ENCODE peak calls at places on chromosomes 3 and 15, in six cellular contexts. U, T, R, Y, W and J are unnamed samples.

GRCh38 chr3:17908399-17909191 is 166.2 kb upstream of the TBC1D5 start:
- DNase-seq in U (no peak), T (no peak), R (no peak), Y (no peak), W (no peak), J (no peak)

GRCh38 chr3:81443948-81444347 is 317.5 kb downstream of the GBE1 start:
- DNase-seq in U (no peak), T (no peak), R (no peak), Y (peak), W (peak), J (no peak)

GRCh38 chr3:105830836-105831235 is 38.0 kb downstream of the CBLB start:
- DNase-seq in U (peak), T (no peak), R (no peak), Y (no peak), W (no peak), J (no peak)

GRCh38 chr15:97115764-97116075 is 785.2 kb downstream of the NR2F2 start:
- DNase-seq in U (no peak), T (no peak), R (no peak), Y (no peak), W (no peak), J (no peak)

GRCh38 chr15:89829161-89829560 is 14.5 kb upstream of the ANPEP start:
- DNase-seq in U (no peak), T (no peak), R (no peak), Y (no peak), W (no peak), J (no peak)

GRCh38 chr15:25060996-25061620 is 106.3 kb downstream of the SNRPN start:
- DNase-seq in U (no peak), T (no peak), R (no peak), Y (no peak), W (no peak), J (no peak)

GRCh38 chr3:194928831-194929594 is 243.3 kb downstream of the FAM43A start:
- DNase-seq in U (no peak), T (peak), R (no peak), Y (no peak), W (peak), J (no peak)

GRCh38 chr15:32651229-32651837 is 9.8 kb downstream of the SCG5 start:
- DNase-seq in U (peak), T (peak), R (peak), Y (peak), W (peak), J (peak)

GRCh38 chr15:36469567-36469966 is 109.9 kb upstream of the CDIN1 start:
- DNase-seq in U (no peak), T (no peak), R (no peak), Y (no peak), W (peak), J (no peak)

GRCh38 chr15:74789741-74790079 is 7.8 kb downstream of the CSK start:
- DNase-seq in U (no peak), T (no peak), R (no peak), Y (no peak), W (no peak), J (no peak)

GRCh38 chr3:159994182-159994581 is 5.5 kb downstream of the IL12A start:
- DNase-seq in U (no peak), T (no peak), R (no peak), Y (no peak), W (no peak), J (no peak)

GRCh38 chr3:71536376-71536965 is 47.1 kb downstream of the FOXP1 start:
- DNase-seq in U (no peak), T (no peak), R (no peak), Y (peak), W (peak), J (no peak)

GRCh38 chr3:190307164-190307545 is 15.1 kb downstream of the CLDN1 start:
- DNase-seq in U (no peak), T (no peak), R (peak), Y (no peak), W (no peak), J (no peak)

GRCh38 chr3:143832433-143832832 is 15.8 kb downstream of the SLC9A9 start:
- DNase-seq in U (no peak), T (no peak), R (no peak), Y (no peak), W (peak), J (no peak)

GRCh38 chr15:63985221-63986184 is 60.8 kb downstream of the DAPK2 start:
- DNase-seq in U (no peak), T (no peak), R (no peak), Y (no peak), W (peak), J (no peak)

GRCh38 chr15:32844118-32844711 is 126.4 kb downstream of the GREM1 start:
- DNase-seq in U (peak), T (no peak), R (peak), Y (peak), W (peak), J (no peak)

GRCh38 chr3:156674911-156675743 is 737 bp downstream of the TIPARP start:
- DNase-seq in U (peak), T (peak), R (peak), Y (no peak), W (peak), J (peak)

GRCh38 chr15:90234519-90234988 is 545 bp downstream of the GDPGP1 start:
- DNase-seq in U (no peak), T (no peak), R (peak), Y (peak), W (peak), J (no peak)

GRCh38 chr3:3119393-3119851 is 7.3 kb upstream of the TRNT1 start:
- DNase-seq in U (no peak), T (no peak), R (no peak), Y (no peak), W (peak), J (no peak)

GRCh38 chr3:155065537-155065936 is 14.6 kb upstream of the MME start:
- DNase-seq in U (no peak), T (no peak), R (peak), Y (peak), W (peak), J (no peak)

GRCh38 chr15:95829062-95829461 is 501.4 kb upstream of the NR2F2 start:
- DNase-seq in U (no peak), T (no peak), R (no peak), Y (no peak), W (no peak), J (no peak)

GRCh38 chr15:61033938-61034792 is 194.9 kb downstream of the RORA start:
- DNase-seq in U (no peak), T (no peak), R (no peak), Y (no peak), W (peak), J (no peak)

GRCh38 chr15:74235962-74236361 is at the start of gene CCDC33:
- DNase-seq in U (peak), T (no peak), R (no peak), Y (no peak), W (no peak), J (peak)

GRCh38 chr15:40087991-40088928 is 20.4 kb downstream of the BMF start:
- DNase-seq in U (no peak), T (no peak), R (peak), Y (no peak), W (peak), J (no peak)

GRCh38 chr3:172982731-172983364 is 158.2 kb downstream of the SPATA16 start:
- DNase-seq in U (no peak), T (no peak), R (no peak), Y (no peak), W (peak), J (no peak)

GRCh38 chr3:43742935-43743334 is 52.2 kb downstream of the ABHD5 start:
- DNase-seq in U (no peak), T (no peak), R (no peak), Y (no peak), W (peak), J (no peak)

GRCh38 chr15:97961067-97961954 is 808 bp downstream of the ARRDC4 start:
- DNase-seq in U (no peak), T (peak), R (peak), Y (peak), W (peak), J (peak)

GRCh38 chr15:71752604-71753289 is 57.6 kb upstream of the NR2E3 start:
- DNase-seq in U (peak), T (peak), R (peak), Y (peak), W (peak), J (peak)

GRCh38 chr3:103712320-103713008 is 1277.6 kb downstream of the ZPLD1 start:
- DNase-seq in U (no peak), T (no peak), R (no peak), Y (peak), W (no peak), J (no peak)

GRCh38 chr3:60444898-60445297 is 806.4 kb downstream of the FHIT start:
- DNase-seq in U (no peak), T (no peak), R (no peak), Y (no peak), W (no peak), J (no peak)

GRCh38 chr3:63481627-63482026 is 170.8 kb upstream of the SNTN start:
- DNase-seq in U (no peak), T (no peak), R (no peak), Y (no peak), W (no peak), J (no peak)

GRCh38 chr15:101250331-101250730 is 1.5 kb downstream of the CHSY1 start:
- DNase-seq in U (no peak), T (no peak), R (no peak), Y (peak), W (peak), J (no peak)

GRCh38 chr15:101250931-101251829 is 668 bp downstream of the CHSY1 start:
- DNase-seq in U (no peak), T (peak), R (peak), Y (peak), W (no peak), J (peak)

GRCh38 chr15:101254157-101255065 is 2.6 kb upstream of the CHSY1 start:
- DNase-seq in U (no peak), T (no peak), R (no peak), Y (no peak), W (no peak), J (no peak)

GRCh38 chr15:101252836-101253235 is 988 bp upstream of the CHSY1 start:
- DNase-seq in U (no peak), T (no peak), R (no peak), Y (no peak), W (no peak), J (no peak)

DNA sequence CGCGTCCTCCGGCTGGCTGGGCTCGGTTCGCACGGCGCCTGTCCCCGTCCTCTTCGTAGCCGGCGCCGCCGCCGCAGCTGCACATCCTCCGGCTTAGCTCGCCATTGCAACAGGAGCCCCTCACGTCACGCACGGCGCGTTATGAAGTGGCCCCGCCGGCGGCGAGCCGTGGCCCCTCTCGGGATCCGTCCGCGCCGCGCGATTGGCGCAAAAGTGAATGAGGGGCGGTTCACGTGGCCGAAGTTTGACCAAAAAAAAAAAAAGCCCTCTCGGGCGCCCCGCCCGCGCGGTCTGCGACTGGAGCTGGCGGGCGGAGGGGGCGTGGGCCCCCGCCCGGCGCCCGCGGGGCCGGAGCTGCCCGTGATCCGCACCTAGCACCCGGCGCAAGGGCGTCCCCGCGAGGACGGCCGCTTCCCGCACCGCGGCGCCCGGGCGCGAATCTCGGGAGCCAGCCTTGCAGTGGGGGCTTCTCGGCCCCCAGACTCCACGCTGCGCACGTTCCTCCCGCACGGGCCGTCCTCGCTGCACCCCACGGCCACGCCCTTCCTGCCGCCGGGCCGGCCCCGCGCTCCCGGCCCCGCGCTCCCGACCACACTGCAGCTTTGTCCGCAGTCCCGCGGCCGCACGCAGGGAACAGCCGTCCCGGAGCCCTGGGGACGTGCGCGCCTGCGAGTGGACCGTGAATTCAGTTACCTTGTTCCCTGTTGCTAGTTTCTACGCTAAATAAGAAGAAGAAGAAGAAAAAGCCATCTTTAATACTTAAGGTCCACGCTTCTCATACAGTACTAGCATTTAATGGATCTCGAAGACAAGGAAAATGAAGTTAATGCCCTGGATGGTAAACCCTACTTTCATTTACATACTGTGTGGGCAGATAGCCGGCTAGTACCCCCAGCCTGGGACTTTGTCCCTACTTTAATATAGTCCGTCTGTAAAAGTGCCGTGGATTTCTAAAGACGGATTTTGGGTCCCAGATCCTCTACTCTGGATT is at the start of gene CHSY1:
- DNase-seq in U (peak), T (peak), R (peak), Y (peak), W (peak), J (peak)
- TF ChIP-seq CTCF in U (peak), T (no peak), R (peak), Y (peak), W (no peak), J (no peak)

DNA sequence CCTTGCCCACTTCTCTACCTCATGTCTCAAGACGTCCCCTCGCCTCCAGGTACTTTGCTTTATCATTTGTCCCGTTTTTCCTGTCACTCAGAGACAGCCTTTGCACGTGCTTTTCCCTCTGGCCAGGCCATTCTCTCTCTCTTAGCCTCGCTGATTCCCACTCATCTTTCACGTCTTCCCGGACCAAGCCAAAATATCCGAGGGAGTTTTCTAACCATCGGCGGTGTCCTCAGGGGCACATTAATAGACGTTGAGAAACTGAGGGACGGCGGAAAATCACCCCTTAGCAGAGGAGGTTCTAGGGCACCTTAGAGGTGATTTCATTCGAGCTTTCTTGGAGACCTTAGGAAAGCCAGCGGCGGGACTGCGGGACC is 551 bp downstream of the SUSD5 start:
- DNase-seq in U (no peak), T (no peak), R (no peak), Y (no peak), W (peak), J (no peak)
- TF ChIP-seq CTCF in U (no peak), T (no peak), R (no peak), Y (no peak), W (no peak), J (no peak)

GRCh38 chr3:168624195-168624594 is 528.5 kb upstream of the GOLIM4 start:
- DNase-seq in U (no peak), T (no peak), R (no peak), Y (no peak), W (no peak), J (no peak)

GRCh38 chr3:168622795-168623194 is 527.1 kb upstream of the GOLIM4 start:
- DNase-seq in U (no peak), T (no peak), R (peak), Y (no peak), W (no peak), J (no peak)

GRCh38 chr3:168616901-168617300 is 521.2 kb upstream of the GOLIM4 start:
- DNase-seq in U (no peak), T (no peak), R (no peak), Y (no peak), W (no peak), J (no peak)

GRCh38 chr3:168618827-168619226 is 523.1 kb upstream of the GOLIM4 start:
- DNase-seq in U (no peak), T (no peak), R (no peak), Y (no peak), W (no peak), J (no peak)

DNA sequence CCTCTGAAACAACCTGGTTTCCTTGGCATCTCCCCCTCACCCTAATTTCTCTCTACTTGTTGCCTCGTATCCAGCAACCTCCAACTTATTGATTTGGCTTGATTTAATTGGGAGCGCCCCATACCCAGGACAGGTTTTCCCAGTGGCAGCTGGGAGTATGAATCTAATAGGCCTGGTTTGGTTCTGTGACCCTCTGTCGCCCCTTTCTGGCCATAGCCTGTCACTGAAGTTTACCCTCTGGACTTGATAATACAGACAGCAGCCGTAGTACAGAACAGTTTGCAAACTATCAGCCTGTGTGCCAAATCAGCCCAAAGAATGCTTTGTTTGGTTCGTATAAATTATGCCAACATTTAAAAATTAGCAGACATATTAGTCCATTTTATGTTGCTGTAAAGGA is 525.1 kb upstream of the GOLIM4 start:
- DNase-seq in U (peak), T (peak), R (peak), Y (peak), W (no peak), J (peak)
- TF ChIP-seq CTCF in U (peak), T (peak), R (peak), Y (peak), W (peak), J (no peak)

GRCh38 chr3:138329127-138329983 is at the start of gene NME9:
- DNase-seq in U (peak), T (peak), R (peak), Y (peak), W (peak), J (peak)

GRCh38 chr3:138326866-138327595 is 2.6 kb downstream of the NME9 start:
- DNase-seq in U (no peak), T (no peak), R (no peak), Y (no peak), W (no peak), J (no peak)

GRCh38 chr3:138327831-138328230 is 1.8 kb downstream of the NME9 start:
- DNase-seq in U (no peak), T (no peak), R (no peak), Y (peak), W (no peak), J (no peak)

GRCh38 chr3:138329984-138330293 is 288 bp upstream of the NME9 start:
- DNase-seq in U (no peak), T (no peak), R (no peak), Y (no peak), W (no peak), J (no peak)

DNA sequence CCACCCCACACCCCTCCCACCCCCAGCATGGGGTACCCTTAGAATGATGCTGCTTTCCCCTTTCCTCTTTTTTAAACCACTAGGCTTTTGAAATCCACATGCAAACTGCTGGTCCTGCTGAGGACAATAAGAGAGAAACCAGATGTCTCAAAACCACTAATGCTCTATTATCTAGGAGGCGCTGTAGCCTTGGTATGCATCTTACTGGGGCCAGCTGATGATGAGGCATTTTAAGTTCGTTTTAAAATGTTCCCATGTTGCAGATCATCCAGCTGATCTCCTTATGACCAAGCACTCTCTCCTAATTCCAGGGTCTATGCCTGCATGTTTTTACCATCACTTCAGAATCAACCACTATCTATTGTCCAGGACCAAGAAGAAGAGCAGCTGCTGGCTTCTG is 1.3 kb downstream of the NME9 start:
- DNase-seq in U (peak), T (no peak), R (peak), Y (no peak), W (peak), J (no peak)
- TF ChIP-seq CTCF in U (peak), T (no peak), R (peak), Y (no peak), W (peak), J (no peak)